ENCODE peak calls at places on chromosome 18, in seven cellular contexts. S, K, O, X, P, E and F are unnamed samples.

GRCh38 chr18:48800877-48801727 is 149.7 kb downstream of the SMAD7 start:
- DNase-seq in X (no peak), P (no peak), K (no peak), E (no peak), S (peak), O (no peak), F (no peak)

GRCh38 chr18:74784791-74785190 is 187.1 kb downstream of the ZNF407 start:
- DNase-seq in X (no peak), S (no peak), E (no peak), K (no peak), O (no peak), P (no peak), F (no peak)

GRCh38 chr18:34834897-34835296 is 124.8 kb downstream of the DTNA start:
- DNase-seq in O (no peak), K (no peak), X (peak), E (no peak), S (no peak), P (no peak), F (no peak)

GRCh38 chr18:75159238-75159518 is 49.8 kb downstream of the PTGR3 start:
- DNase-seq in O (no peak), E (no peak), K (peak), P (no peak), X (no peak), S (no peak), F (no peak)

GRCh38 chr18:77208969-77209368 is 40.7 kb upstream of the GALR1 start:
- DNase-seq in O (no peak), K (no peak), X (peak), S (no peak), P (peak), E (peak), F (peak)

GRCh38 chr18:48888681-48889080 is 62.1 kb downstream of the SMAD7 start:
- DNase-seq in E (no peak), X (no peak), S (no peak), O (no peak), K (no peak), P (no peak), F (no peak)

GRCh38 chr18:55425698-55426097 is 162.3 kb downstream of the TCF4 start:
- DNase-seq in K (no peak), S (no peak), O (no peak), E (no peak), P (no peak), X (no peak), F (no peak)

GRCh38 chr18:56575819-56576663 is 62.4 kb downstream of the TXNL1 start:
- DNase-seq in S (no peak), O (peak), K (peak), X (peak), P (no peak), E (peak), F (peak)

GRCh38 chr18:44507729-44508325 is 172.9 kb upstream of the SETBP1 start:
- DNase-seq in S (peak), P (peak), K (no peak), O (no peak), X (peak), E (no peak), F (no peak)

GRCh38 chr18:67846422-67847098 is 330.0 kb upstream of the DSEL start:
- DNase-seq in P (no peak), S (no peak), E (no peak), O (no peak), K (no peak), X (no peak), F (no peak)

GRCh38 chr18:61635901-61636528 is 256.8 kb downstream of the RNF152 start:
- DNase-seq in P (peak), S (peak), K (peak), E (peak), X (peak), O (peak), F (peak)

GRCh38 chr18:23105030-23105429 is 30.3 kb upstream of the CABLES1 start:
- DNase-seq in K (no peak), O (no peak), X (no peak), E (peak), S (no peak), P (no peak), F (no peak)

DNA sequence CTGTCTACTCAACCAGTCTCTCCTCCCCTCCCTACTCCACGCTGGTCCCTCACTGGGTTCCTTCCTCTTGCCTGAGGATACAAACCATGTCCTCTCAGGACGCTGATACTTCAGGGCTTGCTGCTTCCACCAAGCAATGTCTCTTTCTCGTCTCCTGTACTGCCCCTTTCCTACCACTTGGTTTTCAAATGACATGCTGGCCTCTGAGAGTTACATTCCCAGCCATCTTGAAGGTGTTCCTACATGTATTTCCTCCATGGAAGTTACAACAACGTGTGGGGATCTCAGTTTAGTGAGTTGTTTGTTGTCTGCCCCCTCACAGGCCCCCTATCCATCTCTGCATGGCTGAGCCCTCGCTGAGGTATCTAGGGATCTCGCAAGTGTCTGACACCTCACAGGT is 334.5 kb upstream of the SKOR2 start:
- DNase-seq in K (no peak), S (no peak), X (no peak), P (no peak), E (no peak), O (no peak), F (no peak)
- TF ChIP-seq CTCF in K (no peak), S (no peak), X (no peak), P (no peak), E (no peak), O (no peak), F (no peak)

GRCh38 chr18:63025251-63025710 is 294.3 kb downstream of the BCL2 start:
- DNase-seq in P (no peak), X (peak), K (peak), O (no peak), S (no peak), E (peak), F (peak)
- TF ChIP-seq CTCF in P (no peak), X (peak), K (peak), O (no peak), S (peak), E (peak), F (peak)

GRCh38 chr18:50509012-50509411 is 50.9 kb upstream of the MAPK4 start:
- DNase-seq in O (no peak), P (no peak), E (no peak), S (no peak), X (no peak), K (no peak), F (no peak)

GRCh38 chr18:50506362-50506761 is 53.5 kb upstream of the MAPK4 start:
- DNase-seq in P (no peak), E (no peak), O (no peak), K (no peak), X (no peak), S (no peak), F (no peak)

GRCh38 chr18:50508228-50508627 is 51.7 kb upstream of the MAPK4 start:
- DNase-seq in S (no peak), O (no peak), K (no peak), E (no peak), X (no peak), P (no peak), F (no peak)

DNA sequence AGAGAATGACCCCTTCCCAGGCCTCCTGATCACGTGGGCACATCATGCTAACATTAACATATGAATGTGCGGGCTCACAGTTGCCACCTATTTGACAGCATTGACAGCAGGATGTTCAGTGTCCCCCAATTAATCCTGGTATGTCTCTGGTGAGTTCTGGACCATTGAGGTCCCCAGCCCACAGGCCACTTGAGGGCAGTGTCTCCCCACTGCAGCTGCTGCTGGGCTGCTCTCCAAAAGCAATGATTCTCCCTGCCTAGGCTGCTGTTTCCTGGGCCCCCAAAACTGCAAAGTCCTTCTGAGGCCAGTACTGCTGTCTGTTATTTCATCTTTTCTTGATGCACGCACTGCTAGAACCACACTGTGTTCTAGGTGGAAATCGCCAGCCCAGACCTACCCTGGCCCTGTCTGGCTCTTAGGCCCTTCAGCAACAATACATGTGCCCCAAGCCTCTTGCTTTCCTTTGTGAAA is 52.7 kb upstream of the MAPK4 start:
- DNase-seq in E (peak), K (peak), X (peak), P (no peak), S (peak), O (peak), F (peak)
- TF ChIP-seq CTCF in E (peak), K (peak), X (peak), P (peak), S (peak), O (no peak), F (peak)

DNA sequence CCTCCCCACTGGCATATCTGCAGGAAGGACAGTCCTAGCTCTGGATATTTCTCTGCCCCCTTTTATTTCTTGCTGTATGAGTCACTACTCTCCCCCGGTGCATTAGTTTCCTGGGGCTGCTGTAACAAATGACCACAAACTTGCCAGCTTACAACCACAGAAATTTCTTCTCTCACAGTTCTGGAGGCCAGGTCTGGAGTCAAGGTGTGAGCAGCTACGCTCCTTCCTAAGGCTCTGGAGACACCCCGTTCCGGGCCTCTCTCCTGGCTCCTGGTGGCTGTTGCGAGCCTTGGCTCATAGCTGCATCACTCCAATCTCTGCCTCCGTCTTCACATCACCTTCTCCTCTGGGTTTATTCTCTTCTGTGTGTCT is 34.1 kb downstream of the PTPRM start:
- DNase-seq in X (peak), K (no peak), S (no peak), O (no peak), E (peak), P (no peak), F (peak)
- TF ChIP-seq CTCF in X (peak), K (peak), S (no peak), O (no peak), E (no peak), P (no peak), F (no peak)

GRCh38 chr18:24397694-24398365 is at the start of gene OSBPL1A:
- DNase-seq in S (peak), O (peak), P (peak), K (peak), X (peak), E (peak), F (peak)
- TF ChIP-seq CTCF in S (no peak), O (no peak), P (no peak), K (no peak), X (no peak), E (no peak), F (no peak)